ENCODE peak calls at places on chromosomes 7 and 10, in eight cellular contexts. Y, F, N, Z, O, P, L and S are unnamed samples.
A peak's percentile ranks its signal among the peaks of the same experiment; 100 is the strongest.

GRCh38 chr7:82049442-82049841 is 279.6 kb upstream of the HGF start:
- DNase-seq in P (no peak), F (no peak), Z (no peak), L (no peak), O (peak; percentile 56), Y (peak; percentile 8), N (no peak), S (no peak)

GRCh38 chr10:84388148-84388547 is 59.8 kb downstream of the CCSER2 start:
- DNase-seq in Y (no peak), L (no peak), Z (no peak), P (no peak), O (no peak), N (no peak), F (no peak), S (no peak)

GRCh38 chr10:131851332-131851731 is 49.5 kb upstream of the PPP2R2D start:
- DNase-seq in P (no peak), F (no peak), O (no peak), L (no peak), Z (no peak), N (no peak), Y (no peak), S (no peak)

GRCh38 chr7:140656548-140657515 is 15.9 kb upstream of the ADCK2 start:
- DNase-seq in Z (no peak), F (peak; percentile 36), L (no peak), P (no peak), N (no peak), Y (no peak), O (no peak), S (peak; percentile 52)

GRCh38 chr10:24545585-24545984 is 178.1 kb downstream of the ARHGAP21 start:
- DNase-seq in P (no peak), O (no peak), Z (no peak), Y (no peak), N (no peak), F (no peak), L (no peak), S (no peak)

GRCh38 chr7:3078458-3078857 is 34.8 kb upstream of the CARD11 start:
- DNase-seq in P (no peak), Z (no peak), Y (no peak), L (no peak), O (no peak), F (no peak), N (no peak), S (no peak)

GRCh38 chr10:29414501-29414900 is 125.6 kb downstream of the LYZL1 start:
- DNase-seq in Y (no peak), P (no peak), L (no peak), Z (no peak), N (no peak), F (no peak), O (no peak), S (no peak)

GRCh38 chr10:84292502-84292901 is 35.9 kb upstream of the CCSER2 start:
- DNase-seq in N (no peak), Z (no peak), P (no peak), O (no peak), L (no peak), Y (no peak), F (no peak), S (no peak)

GRCh38 chr10:75014516-75015230 is 96.8 kb upstream of the SAMD8 start:
- DNase-seq in L (no peak), N (no peak), P (no peak), O (no peak), Y (no peak), Z (no peak), F (peak; percentile 17), S (no peak)

GRCh38 chr7:38630720-38631673 is at the start of gene AMPH:
- DNase-seq in P (peak; percentile 44), N (peak; percentile 73), O (peak; percentile 8), F (no peak), Y (peak; percentile 70), L (peak; percentile 30), Z (peak; percentile 76), S (no peak)

GRCh38 chr10:93916257-93917063 is 22.7 kb downstream of the SLC35G1 start:
- DNase-seq in Z (no peak), N (no peak), F (no peak), Y (peak; percentile 49), P (no peak), L (no peak), O (peak; percentile 21), S (no peak)

GRCh38 chr10:10938676-10939075 is 79.0 kb upstream of the CELF2 start:
- DNase-seq in P (no peak), Y (no peak), O (no peak), Z (no peak), L (no peak), F (no peak), N (no peak), S (no peak)

GRCh38 chr7:28155019-28155660 is 25.5 kb downstream of the JAZF1 start:
- DNase-seq in N (no peak), Y (no peak), Z (no peak), O (no peak), L (no peak), P (no peak), F (no peak), S (peak; percentile 68)

GRCh38 chr7:47080816-47081215 is 501.1 kb downstream of the TNS3 start:
- DNase-seq in Y (no peak), N (no peak), L (no peak), O (no peak), P (no peak), Z (no peak), F (no peak), S (no peak)

GRCh38 chr7:50227623-50228618 is 76.6 kb upstream of the IKZF1 start:
- DNase-seq in L (no peak), Y (no peak), P (no peak), Z (no peak), O (no peak), N (no peak), F (no peak), S (no peak)

GRCh38 chr7:101608772-101609713 is 20.1 kb downstream of the MYL10 start:
- DNase-seq in O (no peak), P (no peak), Y (no peak), N (no peak), L (no peak), F (no peak), Z (no peak), S (no peak)

GRCh38 chr7:149415391-149416068 is 45.3 kb downstream of the ZNF777 start:
- DNase-seq in N (no peak), Y (no peak), P (no peak), F (no peak), L (no peak), O (no peak), Z (no peak), S (no peak)

GRCh38 chr10:48440771-48441170 is 134.3 kb downstream of the MAPK8 start:
- DNase-seq in F (no peak), Y (no peak), Z (no peak), L (no peak), O (no peak), P (no peak), N (no peak), S (no peak)

GRCh38 chr10:104925232-104925851 is 284.3 kb downstream of the SORCS3 start:
- DNase-seq in Z (no peak), Y (peak; percentile 39), P (no peak), F (peak; percentile 5), N (peak; percentile 27), O (peak; percentile 43), L (no peak), S (peak; percentile 11)

GRCh38 chr10:96338279-96338925 is 20.4 kb downstream of the OPALIN start:
- DNase-seq in Z (no peak), F (no peak), Y (no peak), L (no peak), N (no peak), P (no peak), O (no peak), S (no peak)

GRCh38 chr10:121734517-121735137 is 136.4 kb upstream of the FGFR2 start:
- DNase-seq in P (no peak), L (no peak), N (no peak), Y (peak; percentile 65), Z (no peak), F (no peak), O (peak; percentile 33), S (no peak)

GRCh38 chr10:60414877-60415585 is 25.4 kb upstream of the ANK3 start:
- DNase-seq in L (no peak), O (peak; percentile 94), N (no peak), F (no peak), Y (no peak), P (no peak), Z (no peak), S (no peak)

GRCh38 chr10:101397140-101397539 is 43.2 kb downstream of the BTRC start:
- DNase-seq in O (no peak), F (peak; percentile 12), N (no peak), Y (peak; percentile 33), P (no peak), Z (no peak), L (peak; percentile 1), S (no peak)

GRCh38 chr10:8033812-8034665 is 20.4 kb upstream of the GATA3 start:
- DNase-seq in O (no peak), P (no peak), N (no peak), L (no peak), Z (peak; percentile 18), Y (no peak), F (peak; percentile 5), S (no peak)

GRCh38 chr10:113746188-113746950 is 5.1 kb upstream of the PLEKHS1 start:
- DNase-seq in L (no peak), O (no peak), Z (no peak), F (no peak), P (no peak), Y (no peak), N (no peak), S (no peak)

GRCh38 chr7:74028321-74028812 is 394 bp downstream of the ELN start:
- DNase-seq in P (no peak), F (no peak), Y (no peak), Z (no peak), L (no peak), O (no peak), N (no peak), S (no peak)

GRCh38 chr7:40477094-40477493 is 342.3 kb downstream of the SUGCT start:
- DNase-seq in Y (no peak), P (no peak), N (no peak), L (no peak), Z (no peak), F (no peak), O (no peak), S (no peak)

GRCh38 chr7:28055161-28055544 is 125.4 kb downstream of the JAZF1 start:
- DNase-seq in Y (no peak), N (no peak), P (no peak), F (no peak), L (no peak), Z (no peak), O (no peak), S (no peak)

GRCh38 chr10:119104653-119105024 is 726 bp downstream of the DENND10 start:
- DNase-seq in F (no peak), Y (peak; percentile 39), N (no peak), P (no peak), Z (no peak), L (no peak), O (no peak), S (no peak)

GRCh38 chr7:510061-510481 is 9.6 kb downstream of the PDGFA start:
- DNase-seq in Y (no peak), N (no peak), O (no peak), F (no peak), Z (peak; percentile 7), L (no peak), P (no peak), S (no peak)

GRCh38 chr10:104406715-104407517 is 53.3 kb downstream of the CFAP58 start:
- DNase-seq in Z (no peak), O (peak; percentile 59), L (no peak), P (no peak), N (no peak), Y (peak; percentile 27), F (no peak), S (no peak)

GRCh38 chr10:124450010-124450782 is at the start of gene NKX1-2:
- DNase-seq in F (no peak), Y (peak; percentile 68), O (no peak), Z (no peak), N (peak; percentile 25), L (peak; percentile 59), P (no peak), S (no peak)